ENCODE peak calls at places on chromosomes 12 and 14, in nine cellular contexts. E is psoas muscle; H is GM23248; B is left lung; K is fibroblast of lung; X is CD8-positive, alpha-beta memory T cell; J is SJCRH30; Q is heart right ventricle; M is uterus. R is an unnamed sample.

GRCh38 chr12:22312336-22312735 is 22.2 kb downstream of the ST8SIA1 start:
- DNase-seq in H (peak; percentile 83), K (peak; percentile 92), M (no peak), E (no peak), J (peak; percentile 62), B (no peak), Q (peak; percentile 51), X (no peak), R (no peak)

GRCh38 chr12:27274706-27275105 is 30.6 kb downstream of the STK38L start:
- DNase-seq in X (no peak), K (peak; percentile 83), Q (no peak), J (no peak), B (no peak), E (no peak), M (no peak), H (no peak), R (no peak)

GRCh38 chr12:114679452-114679875 is 4.5 kb downstream of the TBX3 start:
- DNase-seq in K (no peak), X (no peak), J (no peak), Q (no peak), B (no peak), M (no peak), E (no peak), H (peak; percentile 25), R (no peak)

GRCh38 chr14:68554231-68554630 is 238.6 kb downstream of the ZFP36L1 start:
- DNase-seq in E (no peak), X (no peak), K (no peak), Q (no peak), M (peak; percentile 18), J (peak; percentile 42), B (no peak), H (no peak), R (no peak)

GRCh38 chr12:27705263-27705662 is 5.4 kb upstream of the MRPS35 start:
- DNase-seq in X (no peak), J (no peak), B (no peak), K (no peak), H (no peak), Q (no peak), M (no peak), E (no peak), R (no peak)

GRCh38 chr14:101844219-101844618 is 82.7 kb downstream of the PPP2R5C start:
- DNase-seq in B (no peak), E (no peak), X (no peak), M (no peak), J (no peak), K (no peak), H (no peak), Q (peak; percentile 57), R (no peak)

GRCh38 chr12:85448548-85449139 is 168.6 kb downstream of the ALX1 start:
- DNase-seq in X (no peak), Q (no peak), H (peak; percentile 56), J (peak; percentile 51), M (no peak), E (no peak), B (no peak), K (no peak), R (no peak)

GRCh38 chr12:12723147-12723680 is 6.0 kb downstream of the CDKN1B start:
- DNase-seq in J (no peak), B (no peak), M (no peak), H (no peak), X (no peak), Q (no peak), E (no peak), K (peak; percentile 25), R (no peak)

GRCh38 chr14:31380106-31380505 is 40.2 kb downstream of the HEATR5A start:
- DNase-seq in J (no peak), M (no peak), K (peak; percentile 67), E (no peak), X (no peak), Q (no peak), B (no peak), H (no peak), R (no peak)

GRCh38 chr12:49871263-49871561 is 28.3 kb upstream of the BCDIN3D start:
- DNase-seq in K (no peak), H (no peak), E (no peak), Q (no peak), B (no peak), X (no peak), J (no peak), M (no peak), R (no peak)

GRCh38 chr14:32472512-32473472 is 143.7 kb downstream of the AKAP6 start:
- DNase-seq in X (no peak), E (peak; percentile 27), J (peak; percentile 96), Q (peak; percentile 24), H (peak; percentile 73), B (no peak), M (no peak), K (peak; percentile 77), R (no peak)

DNA sequence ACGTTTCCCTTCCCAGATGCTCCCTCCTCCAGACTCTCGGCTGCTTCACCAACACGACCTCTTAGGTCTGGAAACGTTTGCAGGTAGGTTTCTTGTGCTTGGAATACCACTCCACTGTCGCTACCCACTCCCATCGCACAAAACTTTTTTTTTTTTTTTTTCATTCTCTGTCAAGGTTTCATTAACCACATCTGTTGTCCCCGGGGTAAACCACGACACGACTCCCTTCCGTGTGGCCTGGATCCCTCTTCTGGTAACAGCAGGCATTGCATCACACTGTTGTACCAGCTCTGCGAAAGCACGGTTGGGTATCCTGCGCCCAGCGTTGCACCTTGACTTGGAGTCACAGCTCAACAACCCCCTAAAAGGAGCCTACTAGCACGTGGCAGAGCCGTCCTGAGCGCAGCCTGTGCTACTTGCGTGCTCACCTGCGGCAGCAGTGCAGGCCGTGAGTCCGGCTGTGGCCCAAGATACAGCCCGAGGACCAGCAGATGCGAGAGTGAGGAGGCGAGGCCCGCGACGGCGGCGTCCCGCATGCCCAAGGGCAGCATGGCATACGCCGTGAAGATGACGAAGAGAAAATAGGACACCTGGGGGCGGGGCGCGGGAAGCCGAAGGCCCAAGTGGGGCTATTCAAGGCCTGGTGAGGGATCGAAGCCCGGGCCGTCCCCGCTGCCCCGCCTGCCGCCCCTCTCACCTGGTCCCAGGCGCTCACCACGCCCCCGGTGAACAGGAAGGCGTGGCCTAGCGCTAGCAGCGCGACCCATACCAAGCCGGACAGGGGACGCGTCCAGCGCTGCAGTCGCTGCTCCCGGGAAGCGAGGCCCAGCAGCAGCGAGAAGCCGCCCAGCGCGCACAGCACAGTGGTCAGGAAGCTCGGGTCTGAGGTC is 2.5 kb downstream of the ADCY4 start:
- DNase-seq in X (peak; percentile 70), M (peak; percentile 55), H (peak; percentile 80), Q (peak; percentile 68), E (peak; percentile 54), K (peak; percentile 41), J (peak; percentile 75), B (peak; percentile 72), R (peak; percentile 69)
- H3K4me3 ChIP-seq in X (peak overlapping the region; percentile 44), M (no peak overlapping the region), H (no peak overlapping the region), Q (peak overlapping the region; percentile 63), E (peak overlapping the region; percentile 35), K (no peak overlapping the region), J (no peak overlapping the region), B (peak overlapping the region; percentile 46), R (no peak overlapping the region)

DNA sequence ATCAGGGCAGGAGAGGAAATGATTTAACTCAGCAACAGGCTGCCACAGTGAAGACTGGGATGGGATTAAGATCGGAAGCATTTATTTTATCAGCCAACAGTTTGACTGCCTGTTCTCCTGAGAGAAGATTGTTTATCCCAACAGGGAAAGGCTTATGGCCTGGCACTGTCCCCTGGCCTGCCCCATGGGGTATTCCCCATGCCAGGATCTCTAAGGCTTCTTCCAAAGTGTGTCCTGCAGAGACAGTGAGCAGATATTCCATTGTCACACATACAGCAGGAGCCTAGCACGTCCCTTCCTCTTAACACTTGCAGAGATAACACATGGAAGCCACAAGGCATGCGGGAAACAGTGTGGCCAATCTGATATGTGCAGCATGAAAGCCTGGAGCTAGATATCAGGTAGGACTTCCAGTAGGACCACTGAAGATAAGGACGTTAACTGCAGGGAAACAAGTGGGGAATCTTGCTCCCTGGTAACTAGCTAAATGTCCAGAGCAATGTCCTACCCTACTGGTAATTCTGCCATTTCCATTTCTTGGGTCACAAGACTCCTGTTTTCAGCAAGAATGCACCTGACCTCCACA is 48.2 kb downstream of the IQSEC3 start:
- DNase-seq in E (no peak), K (no peak), M (no peak), J (no peak), X (no peak), Q (no peak), B (no peak), H (no peak), R (peak; percentile 42)
- H3K27me3 ChIP-seq in E (peaks cover 2% of the 10 kb centered on the region), K (peaks cover 11% of the 10 kb centered on the region), M (no peaks in the 10 kb centered on the region), J (peaks cover 13% of the 10 kb centered on the region), X (no peaks in the 10 kb centered on the region), Q (peaks cover 7% of the 10 kb centered on the region), B (peaks cover 34% of the 10 kb centered on the region), H (peaks cover 42% of the 10 kb centered on the region), R (no peaks in the 10 kb centered on the region)

DNA sequence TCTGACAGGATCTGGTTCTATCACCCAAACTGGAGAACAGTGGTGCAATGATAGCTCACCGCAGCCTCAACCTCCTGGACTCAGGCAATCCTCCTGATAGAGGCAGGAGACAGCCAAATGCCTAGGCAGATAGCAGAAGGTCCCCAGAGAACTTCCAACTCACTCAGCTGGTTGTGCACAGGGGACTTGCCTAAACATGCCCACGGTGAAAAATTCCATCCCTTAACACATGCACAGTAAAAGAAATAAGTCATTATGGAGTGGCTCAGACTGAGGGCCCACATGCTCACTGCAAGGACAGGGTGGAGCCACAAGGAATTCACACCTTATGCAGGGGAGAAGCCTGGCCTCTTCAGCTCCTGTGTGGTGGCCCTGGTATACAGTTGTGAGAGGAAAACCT is 525.8 kb upstream of the ATP2B1 start:
- DNase-seq in K (no peak), M (no peak), E (no peak), Q (no peak), H (peak; percentile 20), B (no peak), J (peak; percentile 37), X (no peak), R (no peak)
- H3K9me3 ChIP-seq in K (no peaks in the 10 kb centered on the region), M (no peaks in the 10 kb centered on the region), E (no peaks in the 10 kb centered on the region), Q (no peaks in the 10 kb centered on the region), H (no peaks in the 10 kb centered on the region), B (no peaks in the 10 kb centered on the region), J (no peaks in the 10 kb centered on the region), X (no peaks in the 10 kb centered on the region), R (no peaks in the 10 kb centered on the region)

DNA sequence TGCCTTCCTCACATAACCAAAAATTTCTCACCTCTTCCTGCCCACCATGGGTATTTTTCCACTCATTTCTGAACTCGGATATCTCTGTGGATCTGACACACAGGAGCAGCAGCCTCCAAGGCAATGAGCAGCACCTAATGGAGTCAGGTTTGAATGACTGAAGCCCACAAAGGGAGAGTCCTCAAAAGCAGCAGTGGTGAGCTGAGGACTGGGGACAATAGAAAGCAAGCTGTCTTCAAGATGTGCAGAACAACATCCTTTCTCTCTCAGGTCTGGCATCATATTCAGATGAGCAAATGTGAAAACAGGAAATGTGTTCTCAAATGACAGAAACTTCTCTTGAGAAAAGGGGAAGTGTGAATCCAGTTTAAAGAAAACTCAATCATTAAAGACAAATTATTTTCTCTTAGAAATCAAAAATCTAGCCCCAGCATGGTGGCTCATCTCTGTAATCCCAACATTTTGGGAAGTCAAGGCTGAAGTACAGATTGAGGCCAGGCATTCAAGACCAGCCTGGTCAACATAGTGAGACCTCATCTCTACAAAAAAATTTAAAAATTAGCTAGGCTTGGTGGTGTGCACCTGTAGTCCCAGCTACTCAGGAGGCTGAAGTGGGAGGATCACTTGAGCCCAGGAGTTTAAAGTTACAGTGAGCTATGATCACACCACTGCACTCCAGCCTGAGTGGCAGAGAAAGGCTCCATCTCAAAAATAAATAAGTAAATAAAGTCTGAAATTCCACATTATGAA is 54.2 kb downstream of the C12orf42 start:
- DNase-seq in K (no peak), Q (no peak), M (no peak), E (no peak), J (no peak), B (no peak), H (no peak), X (no peak), R (no peak)
- H3K4me3 ChIP-seq in K (no peak overlapping the region), Q (no peak overlapping the region), M (no peak overlapping the region), E (no peak overlapping the region), J (no peak overlapping the region), B (no peak overlapping the region), H (no peak overlapping the region), X (peak overlapping the region; percentile 44), R (no peak overlapping the region)

GRCh38 chr12:52637299-52637698 is 14.7 kb downstream of the KRT2 start:
- DNase-seq in Q (no peak), X (no peak), M (no peak), H (no peak), J (no peak), K (no peak), E (no peak), B (no peak), R (no peak)
- H3K27me3 ChIP-seq in Q (peaks cover 22% of the 10 kb centered on the region), X (no peaks in the 10 kb centered on the region), M (no peaks in the 10 kb centered on the region), H (peaks cover 51% of the 10 kb centered on the region), J (peaks cover 7% of the 10 kb centered on the region), K (no peaks in the 10 kb centered on the region), E (no peaks in the 10 kb centered on the region), B (no peaks in the 10 kb centered on the region), R (peaks cover 79% of the 10 kb centered on the region)